ENCODE peak calls at places on chromosomes 2 and 18, in five cellular contexts. C is upper lobe of right lung, S is tibial nerve, U is endodermal cell, M is GM12878. Q is an unnamed sample.

GRCh38 chr18:42271656-42272355 is 316.8 kb downstream of the PIK3C3 start:
- DNase-seq in C (no peak), S (no peak), U (no peak), M (no peak), Q (no peak)

GRCh38 chr2:4964579-4964978 is 727.6 kb upstream of the SOX11 start:
- DNase-seq in C (no peak), S (no peak), U (no peak), M (no peak), Q (no peak)

GRCh38 chr2:177731384-177731783 is 338.8 kb downstream of the AGPS start:
- DNase-seq in C (no peak), S (no peak), U (peak; percentile 87), M (no peak), Q (no peak)

GRCh38 chr2:172931923-172932520 is 143.6 kb upstream of the MAP3K20 start:
- DNase-seq in C (no peak), S (peak; percentile 84), U (peak; percentile 85), M (no peak), Q (peak; percentile 26)

GRCh38 chr2:165698621-165698946 is 95.5 kb downstream of the GALNT3 start:
- DNase-seq in C (no peak), S (peak; percentile 24), U (peak; percentile 74), M (peak; percentile 27), Q (no peak)

GRCh38 chr2:217929294-217929671 is 73.5 kb downstream of the TNS1 start:
- DNase-seq in C (no peak), S (no peak), U (no peak), M (no peak), Q (no peak)

GRCh38 chr18:59957957-59958356 is 58.2 kb downstream of the PMAIP1 start:
- DNase-seq in C (no peak), S (peak; percentile 8), U (no peak), M (no peak), Q (no peak)

GRCh38 chr2:173043466-173043865 is 32.2 kb upstream of the MAP3K20 start:
- DNase-seq in C (peak; percentile 69), S (no peak), U (no peak), M (no peak), Q (no peak)

GRCh38 chr2:216107760-216108159 is 1.4 kb upstream of the XRCC5 start:
- DNase-seq in C (no peak), S (no peak), U (peak; percentile 86), M (no peak), Q (no peak)

GRCh38 chr2:39517622-39518021 is 80.5 kb upstream of the MAP4K3 start:
- DNase-seq in C (no peak), S (no peak), U (no peak), M (no peak), Q (no peak)

GRCh38 chr2:66428986-66429612 is 5.8 kb upstream of the MEIS1 start:
- DNase-seq in C (no peak), S (peak; percentile 48), U (peak; percentile 52), M (no peak), Q (no peak)

GRCh38 chr2:233074106-233074505 is 14.0 kb downstream of the INPP5D start:
- DNase-seq in C (no peak), S (no peak), U (peak; percentile 57), M (no peak), Q (no peak)

GRCh38 chr2:133044556-133044955 is 374.6 kb upstream of the LYPD1 start:
- DNase-seq in C (no peak), S (no peak), U (no peak), M (no peak), Q (no peak)

GRCh38 chr2:219467736-219468075 is 31.0 kb upstream of the GMPPA start:
- DNase-seq in C (no peak), S (no peak), U (no peak), M (no peak), Q (no peak)

GRCh38 chr18:8813621-8814020 is 108.3 kb downstream of the MTCL1 start:
- DNase-seq in C (no peak), S (no peak), U (no peak), M (no peak), Q (no peak)

GRCh38 chr2:217338306-217338916 is 478.5 kb upstream of the TNP1 start:
- DNase-seq in C (no peak), S (peak; percentile 35), U (no peak), M (no peak), Q (no peak)

GRCh38 chr2:64905338-64906024 is 83.7 kb upstream of the SLC1A4 start:
- DNase-seq in C (peak; percentile 74), S (no peak), U (no peak), M (no peak), Q (no peak)

GRCh38 chr2:136444323-136444722 is 321.0 kb upstream of the THSD7B start:
- DNase-seq in C (no peak), S (no peak), U (no peak), M (no peak), Q (no peak)

GRCh38 chr2:199219551-199219950 is 238.2 kb downstream of the SATB2 start:
- DNase-seq in C (no peak), S (no peak), U (no peak), M (no peak), Q (no peak)

GRCh38 chr2:83596592-83597339 is 862.3 kb downstream of the SUCLG1 start:
- DNase-seq in C (no peak), S (no peak), U (no peak), M (no peak), Q (no peak)

GRCh38 chr2:20506281-20506685 is 59.4 kb downstream of the RHOB start:
- DNase-seq in C (no peak), S (no peak), U (no peak), M (no peak), Q (no peak)

GRCh38 chr2:181953773-181954537 is 31.7 kb upstream of the PPP1R1C start:
- DNase-seq in C (peak; percentile 63), S (peak; percentile 47), U (peak; percentile 91), M (peak; percentile 19), Q (peak; percentile 11)

GRCh38 chr2:68167186-68167585 is 9.5 kb downstream of the PNO1 start:
- DNase-seq in C (no peak), S (no peak), U (no peak), M (no peak), Q (no peak)

GRCh38 chr2:68171684-68172083 is 14.0 kb downstream of the PNO1 start:
- DNase-seq in C (no peak), S (no peak), U (no peak), M (no peak), Q (no peak)

GRCh38 chr2:68172990-68173715 is 15.5 kb downstream of the PNO1 start:
- DNase-seq in C (no peak), S (no peak), U (no peak), M (no peak), Q (no peak)

GRCh38 chr2:68169308-68169707 is 11.6 kb downstream of the PNO1 start:
- DNase-seq in C (no peak), S (no peak), U (no peak), M (no peak), Q (no peak)

GRCh38 chr2:68171146-68171545 is 13.5 kb downstream of the PNO1 start:
- DNase-seq in C (no peak), S (no peak), U (no peak), M (no peak), Q (no peak)
- H3K36me3 ChIP-seq in C (peaks cover 40% of the 10 kb centered on the region), S (no peaks in the 10 kb centered on the region), U (peaks cover 88% of the 10 kb centered on the region), M (peaks cover 14% of the 10 kb centered on the region), Q (peaks cover 27% of the 10 kb centered on the region)

GRCh38 chr2:18187214-18187613 is 308.7 kb downstream of the KCNS3 start:
- DNase-seq in C (no peak), S (no peak), U (no peak), M (no peak), Q (no peak)
- H3K4me3 ChIP-seq in C (no peak overlapping the region), S (no peak overlapping the region), U (no peak overlapping the region), M (no peak overlapping the region), Q (no peak overlapping the region)

DNA sequence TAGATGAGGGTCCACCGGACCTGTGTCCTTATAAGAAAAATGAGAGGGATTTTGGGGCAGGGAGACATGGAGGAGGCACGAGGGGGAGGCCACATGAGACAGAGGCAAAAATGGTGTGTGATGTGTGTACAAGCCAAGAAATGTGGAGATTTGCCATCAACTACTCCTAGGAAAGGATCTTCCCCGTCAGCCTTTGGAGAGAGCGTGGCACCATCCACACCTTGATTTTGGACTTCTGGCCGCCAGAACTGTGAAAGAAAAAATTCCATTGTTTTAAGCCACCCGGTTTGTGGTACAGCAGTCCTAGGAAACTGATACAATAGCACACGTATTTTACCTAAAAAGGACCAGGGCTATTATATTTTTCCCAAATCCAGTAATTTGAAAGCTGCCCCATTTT is 829.0 kb upstream of the SALL3 start:
- DNase-seq in C (no peak), S (no peak), U (no peak), M (no peak), Q (no peak)
- H3K9me3 ChIP-seq in C (no peaks in the 10 kb centered on the region), S (peaks cover 9% of the 10 kb centered on the region), U (peaks cover 8% of the 10 kb centered on the region), M (no peaks in the 10 kb centered on the region), Q (no peaks in the 10 kb centered on the region)

GRCh38 chr2:15595936-15596335 is 4.3 kb downstream of the DDX1 start:
- DNase-seq in C (no peak), S (no peak), U (no peak), M (no peak), Q (no peak)

GRCh38 chr2:15596350-15596749 is 4.7 kb downstream of the DDX1 start:
- DNase-seq in C (no peak), S (no peak), U (no peak), M (no peak), Q (no peak)

GRCh38 chr2:15593327-15593705 is 1.6 kb downstream of the DDX1 start:
- DNase-seq in C (no peak), S (no peak), U (no peak), M (no peak), Q (no peak)

GRCh38 chr2:15595342-15595905 is 3.8 kb downstream of the DDX1 start:
- DNase-seq in C (no peak), S (no peak), U (no peak), M (no peak), Q (no peak)

DNA sequence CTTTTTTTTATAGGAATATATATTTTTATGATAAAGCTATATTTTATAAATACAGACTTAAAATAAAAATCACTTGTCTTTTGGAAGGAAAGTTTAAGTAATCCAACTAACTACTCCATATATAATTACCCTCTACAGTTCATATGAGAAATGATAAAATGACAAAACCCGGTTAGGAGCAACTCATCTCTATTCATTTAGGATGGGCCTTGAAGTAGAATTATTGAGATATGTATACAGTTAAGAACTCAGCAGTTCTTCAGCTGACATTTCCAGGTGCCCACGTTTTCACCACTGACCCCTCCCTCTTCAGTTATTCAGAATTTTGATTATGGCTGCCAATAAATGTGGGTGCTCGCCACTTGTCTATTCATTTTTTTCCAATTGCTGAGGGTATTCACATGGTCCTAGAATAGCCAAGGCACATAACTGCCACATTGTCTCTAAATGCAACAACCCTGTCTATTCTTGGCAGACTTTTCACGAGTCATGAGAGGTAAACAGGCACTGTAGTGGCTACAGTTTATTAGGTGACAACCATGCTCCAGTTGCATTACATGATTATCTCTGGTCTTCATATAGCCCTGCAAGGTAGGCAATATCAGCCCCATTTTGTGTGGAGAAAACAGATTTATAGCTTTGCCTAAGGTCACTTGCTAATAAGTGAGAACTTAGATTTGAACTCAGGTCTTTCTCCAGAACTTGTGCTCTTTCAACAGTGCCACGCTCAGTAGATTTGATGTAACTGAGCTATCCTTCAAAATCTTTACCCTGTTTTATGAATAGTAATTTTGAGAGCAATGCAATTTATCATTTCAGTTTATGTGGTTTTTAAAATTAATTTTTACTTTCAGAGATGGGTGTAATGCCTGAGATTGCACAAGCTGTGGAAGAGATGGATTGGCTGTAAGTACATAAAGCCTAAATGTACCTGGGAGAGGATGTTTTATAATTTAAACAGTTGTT is 2.9 kb downstream of the DDX1 start:
- DNase-seq in C (no peak), S (no peak), U (no peak), M (no peak), Q (no peak)
- H3K36me3 ChIP-seq in C (peaks cover 47% of the 10 kb centered on the region), S (peaks cover 4% of the 10 kb centered on the region), U (peaks cover 49% of the 10 kb centered on the region), M (peaks cover 17% of the 10 kb centered on the region), Q (peaks cover 24% of the 10 kb centered on the region)

Q was measured in effector memory CD4-positive, alpha-beta T cell.